ENCODE peak calls at places on chromosomes 3 and 15, in five cellular contexts. G is upper lobe of left lung, V is MM.1S, L is ovary, H is colonic mucosa. E is an unnamed sample. For H3K4me1 and H3K9me3, the result is how much of the 10 kb centered on the place peaks cover.

GRCh38 chr3:45123030-45123429 is 23.1 kb downstream of the CDCP1 start:
- DNase-seq in G (no peak), L (no peak), V (no peak), H (no peak), E (no peak)

GRCh38 chr3:11711826-11712225 is 68.1 kb upstream of the VGLL4 start:
- DNase-seq in V (no peak), L (no peak), G (no peak), H (no peak), E (no peak)

GRCh38 chr3:118890186-118890585 is 144.5 kb downstream of the IGSF11 start:
- DNase-seq in G (no peak), L (no peak), V (no peak), H (no peak), E (no peak)

GRCh38 chr3:123627673-123628670 is 43.1 kb upstream of the HACD2 start:
- DNase-seq in H (no peak), L (no peak), V (no peak), G (peak), E (no peak)

GRCh38 chr15:39301589-39301999 is 279.3 kb upstream of the THBS1 start:
- DNase-seq in V (no peak), H (no peak), G (no peak), L (no peak), E (no peak)

GRCh38 chr3:16448691-16449090 is 64.8 kb downstream of the RFTN1 start:
- DNase-seq in G (peak), L (peak), V (no peak), H (peak), E (peak)

GRCh38 chr3:6928064-6928463 is 67.1 kb downstream of the GRM7 start:
- DNase-seq in G (no peak), L (no peak), H (no peak), V (no peak), E (no peak)

GRCh38 chr3:190017575-190018288 is 103.0 kb downstream of the P3H2 start:
- DNase-seq in V (no peak), H (peak), L (peak), G (no peak), E (no peak)

GRCh38 chr15:101543431-101543830 is 53.9 kb upstream of the PCSK6 start:
- DNase-seq in H (no peak), V (no peak), G (no peak), L (no peak), E (no peak)

GRCh38 chr3:94004301-94004910 is 24.0 kb downstream of the STX19 start:
- DNase-seq in G (no peak), V (peak), H (no peak), L (no peak), E (no peak)

GRCh38 chr15:60407406-60407805 is 9.6 kb upstream of the ANXA2 start:
- DNase-seq in G (no peak), L (no peak), V (no peak), H (no peak), E (no peak)

GRCh38 chr3:5068531-5068930 is 53.6 kb upstream of the ARL8B start:
- DNase-seq in V (no peak), H (no peak), G (no peak), L (no peak), E (no peak)

GRCh38 chr3:13359916-13360315 is 60.2 kb downstream of the NUP210 start:
- DNase-seq in H (no peak), V (no peak), G (no peak), L (no peak), E (no peak)

GRCh38 chr3:191762323-191762960 is 301.5 kb downstream of the PYDC2 start:
- DNase-seq in G (no peak), L (no peak), V (no peak), H (no peak), E (no peak)

GRCh38 chr3:146164951-146165350 is 4.0 kb upstream of the PLOD2 start:
- DNase-seq in H (peak), G (no peak), L (no peak), V (no peak), E (no peak)

GRCh38 chr3:154701055-154701454 is 271.1 kb upstream of the GPR149 start:
- DNase-seq in L (no peak), V (no peak), H (no peak), G (no peak), E (no peak)

GRCh38 chr15:63331456-63331855 is 50.2 kb downstream of the CA12 start:
- DNase-seq in H (no peak), L (no peak), G (no peak), V (no peak), E (no peak)

GRCh38 chr3:143526016-143526540 is 322.2 kb downstream of the SLC9A9 start:
- DNase-seq in G (no peak), H (no peak), L (no peak), V (no peak), E (no peak)

GRCh38 chr3:56976666-56977560 is 83.6 kb upstream of the SPATA12 start:
- DNase-seq in V (no peak), L (peak), H (no peak), G (no peak), E (no peak)

GRCh38 chr15:43912991-43913927 is 86.5 kb downstream of the WDR76 start:
- DNase-seq in H (no peak), L (peak), G (no peak), V (no peak), E (no peak)

GRCh38 chr15:90479656-90480055 is 50.1 kb upstream of the CRTC3 start:
- DNase-seq in G (peak), L (no peak), H (no peak), V (no peak), E (no peak)

GRCh38 chr3:188197388-188197847 is 43.5 kb downstream of the LPP start:
- DNase-seq in G (no peak), H (no peak), V (no peak), L (no peak), E (no peak)

GRCh38 chr3:197407053-197407452 is 108.6 kb upstream of the DLG1 start:
- DNase-seq in L (no peak), G (no peak), H (no peak), V (no peak), E (no peak)

GRCh38 chr3:141231923-141232861 is 567 bp downstream of the PXYLP1 start:
- DNase-seq in H (peak), L (peak), G (peak), V (peak), E (peak)

GRCh38 chr3:131221731-131222130 is 159.8 kb upstream of the NUDT16 start:
- DNase-seq in L (no peak), G (no peak), V (no peak), H (no peak), E (no peak)

GRCh38 chr3:195897853-195898415 is 10.4 kb downstream of the TNK2 start:
- DNase-seq in H (no peak), G (no peak), V (no peak), L (no peak), E (no peak)

GRCh38 chr3:191253089-191253799 is 54.2 kb downstream of the OSTN start:
- DNase-seq in H (no peak), L (no peak), G (no peak), V (peak), E (no peak)

GRCh38 chr3:53844262-53845102 is 1.7 kb downstream of the CHDH start:
- DNase-seq in H (peak), G (no peak), V (no peak), L (no peak), E (no peak)

GRCh38 chr15:55283295-55284147 is 6.1 kb downstream of the RAB27A start:
- DNase-seq in G (peak), H (no peak), L (no peak), V (no peak), E (no peak)

GRCh38 chr3:37703633-37704032 is 158.0 kb upstream of the CTDSPL start:
- DNase-seq in L (no peak), H (no peak), V (no peak), G (peak), E (no peak)

GRCh38 chr3:15439476-15439875 is 12.1 kb downstream of the EAF1 start:
- DNase-seq in G (peak), V (no peak), L (no peak), H (no peak), E (no peak)

DNA sequence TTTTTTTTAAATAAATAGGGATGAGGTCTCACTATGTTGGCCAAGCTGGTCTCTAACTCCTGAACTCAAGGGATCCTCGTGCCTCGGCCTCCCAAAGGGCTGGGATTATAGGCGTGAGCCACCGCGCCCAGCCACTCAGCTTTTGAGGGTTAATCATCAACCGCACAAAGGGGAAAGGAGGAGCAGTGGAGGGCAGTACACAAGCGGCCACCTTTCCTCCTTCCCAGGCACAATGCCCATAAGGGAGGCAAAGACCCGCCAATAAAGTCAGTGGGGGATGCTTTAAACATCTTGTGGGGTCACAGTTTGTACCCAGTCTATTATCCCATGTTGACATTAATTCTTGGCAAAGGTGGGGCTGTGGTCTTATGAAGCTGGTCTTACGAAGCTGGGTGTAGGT is 32.4 kb downstream of the EHD4 start:
- DNase-seq in L (no peak), V (no peak), G (no peak), H (no peak), E (peak)
- H3K4me1 ChIP-seq in L (under half), V (under half), G (under half), H (under half), E (under half)

DNA sequence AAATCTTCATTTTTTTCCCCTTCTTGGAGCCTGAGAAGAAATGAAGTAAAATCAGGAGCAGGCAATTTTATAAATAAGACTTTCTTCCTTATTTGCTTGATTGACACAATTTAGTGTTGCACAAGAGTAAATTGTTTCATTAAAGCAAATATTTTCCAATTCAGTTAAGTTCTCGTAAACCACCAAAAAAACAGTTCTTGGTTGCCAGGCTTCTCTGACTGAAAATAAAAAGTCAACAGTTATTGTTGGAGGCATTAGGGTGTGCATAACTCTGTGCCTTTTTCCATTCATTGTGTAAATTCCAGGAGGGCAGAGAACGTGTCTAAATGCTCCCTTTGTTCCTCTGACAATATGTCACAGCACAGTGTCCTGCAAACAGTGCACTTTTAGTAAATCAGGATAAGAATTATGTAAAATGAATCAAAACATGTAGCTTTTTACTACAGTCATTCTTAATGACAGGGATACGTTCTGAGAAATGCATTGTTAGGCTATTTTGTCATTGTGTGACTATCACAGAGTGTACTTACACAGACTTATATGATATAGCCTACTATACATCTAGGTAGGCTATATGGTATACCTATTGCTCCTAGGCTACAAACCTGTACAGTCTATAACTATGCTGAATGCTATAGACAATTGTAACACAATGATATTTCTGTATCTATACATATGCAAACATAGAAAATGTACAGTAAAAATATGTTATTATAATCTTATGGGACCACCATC is at the start of gene CP:
- DNase-seq in G (no peak), H (no peak), V (no peak), L (no peak), E (no peak)
- H3K4me3 ChIP-seq in G (peak), H (no peak), V (no peak), L (no peak), E (peak)

GRCh38 chr15:27869697-27870281 is 229.3 kb downstream of the OCA2 start:
- DNase-seq in V (no peak), H (no peak), L (no peak), G (no peak), E (no peak)
- H3K9me3 ChIP-seq in V (under half), H (under half), L (under half), G (under half), E (under half)

GRCh38 chr15:49715701-49716100 is 94.9 kb downstream of the DTWD1 start:
- DNase-seq in L (no peak), G (no peak), H (no peak), V (no peak), E (no peak)

GRCh38 chr15:49712162-49712561 is 91.3 kb downstream of the DTWD1 start:
- DNase-seq in L (no peak), V (no peak), H (no peak), G (no peak), E (no peak)

GRCh38 chr15:49709815-49710214 is 89.0 kb downstream of the DTWD1 start:
- DNase-seq in V (no peak), L (no peak), H (no peak), G (no peak), E (no peak)

GRCh38 chr15:49715213-49715612 is 94.4 kb downstream of the DTWD1 start:
- DNase-seq in G (no peak), L (no peak), V (peak), H (no peak), E (no peak)

DNA sequence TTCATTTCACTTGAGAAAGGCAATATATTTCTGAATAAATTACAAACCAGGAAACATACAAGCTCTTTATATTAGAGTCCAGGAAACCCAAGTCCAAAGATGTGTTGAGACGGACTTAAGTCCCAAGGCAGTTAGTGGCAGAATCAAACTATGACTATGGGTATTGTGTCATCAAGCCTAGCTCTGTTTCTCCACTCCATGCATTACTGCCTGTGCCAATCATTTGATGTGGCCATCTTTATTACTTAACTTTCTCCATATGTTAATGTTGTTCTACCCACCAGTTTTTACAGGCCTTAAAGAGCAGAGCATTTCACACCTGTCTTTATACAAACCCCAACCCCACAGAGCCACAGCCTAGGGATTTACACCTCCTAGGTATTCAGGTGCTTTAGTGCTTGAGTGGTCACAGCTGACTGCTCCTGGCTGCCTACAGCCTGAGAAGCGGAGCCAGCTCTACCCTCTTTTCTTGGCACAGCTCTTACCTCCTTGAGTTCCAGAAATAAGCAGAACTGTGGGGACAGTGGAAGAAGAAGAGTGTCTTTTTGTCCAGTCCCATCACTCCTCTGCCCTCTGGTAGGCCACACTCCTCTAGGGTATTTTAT is 92.1 kb downstream of the DTWD1 start:
- DNase-seq in V (no peak), G (no peak), L (no peak), H (no peak), E (no peak)
- H3K4me1 ChIP-seq in V (under half), G (under half), L (under half), H (under half), E (under half)

DNA sequence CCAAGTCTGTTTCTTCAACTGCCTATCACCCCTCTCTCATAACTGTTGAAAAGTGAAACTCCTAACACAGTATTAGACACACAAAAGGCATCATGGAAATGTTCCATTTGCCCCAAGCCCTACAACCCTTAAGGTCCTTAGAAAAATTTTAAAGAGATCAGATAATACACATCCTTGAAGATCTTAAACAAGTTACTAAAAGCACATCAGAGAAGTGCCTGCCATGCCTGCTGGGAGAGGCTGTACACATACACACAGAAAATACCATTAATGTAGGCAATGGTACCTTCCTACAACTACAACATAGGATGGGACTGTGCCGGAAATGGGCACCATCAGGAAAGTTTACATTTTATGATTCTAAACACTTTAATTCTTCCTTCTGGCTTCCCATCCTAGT is 3.3 kb downstream of the ADAM10 start:
- DNase-seq in L (no peak), H (no peak), V (no peak), G (no peak), E (no peak)
- H3K4me3 ChIP-seq in L (no peak), H (no peak), V (peak), G (no peak), E (no peak)

DNA sequence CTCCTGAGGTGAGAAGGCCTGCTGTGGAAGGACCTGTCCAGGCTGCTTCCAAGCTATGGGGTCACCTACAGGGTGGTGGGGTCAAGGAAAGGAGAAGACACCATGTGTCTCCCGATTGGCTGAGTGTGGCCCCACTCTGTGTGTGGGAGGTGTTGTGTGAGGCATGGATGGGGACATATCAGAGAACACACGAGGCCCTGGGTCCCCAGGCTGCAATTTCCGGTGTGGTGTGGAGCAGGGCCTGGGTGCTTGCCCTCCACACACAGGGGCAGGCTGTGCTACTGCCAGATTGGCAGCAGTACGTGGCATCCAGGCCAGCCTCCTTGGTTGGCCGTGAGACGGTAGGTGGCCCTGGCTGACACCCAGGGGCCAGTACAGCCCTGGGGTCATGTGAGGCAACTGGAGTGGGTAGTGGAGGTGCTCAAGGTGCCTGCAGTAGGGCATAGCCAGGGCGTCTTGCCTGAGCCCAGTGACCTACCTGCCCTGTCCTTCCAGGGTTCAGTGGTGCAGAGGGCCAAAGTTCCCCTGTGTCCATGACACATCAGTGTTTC is 233.8 kb downstream of the SNRPN start:
- DNase-seq in L (no peak), V (no peak), H (no peak), G (no peak), E (no peak)
- H3K9me3 ChIP-seq in L (under half), V (under half), H (under half), G (under half), E (under half)